ENCODE peak calls at places on chromosomes 7 and 10, in eight cellular contexts. One of them, this sample, is unnamed.

GRCh38 chr7:42137431-42137830 is 99.6 kb downstream of the GLI3 start:
- DNase-seq in stimulated activated CD4-positive, alpha-beta T cell treated with anti-CD3 and anti-CD28 coated beads, Interleukin-4, amount 100 ng/mL, for 24 hours: no peak
- DNase-seq in iPS-NIHi11: no peak
- DNase-seq in activated T-cell treated with anti-CD3 and anti-CD28 coated beads, Interleukin-2, amount 50 U/mL, for 48 hours: no peak
- DNase-seq in testis: no peak
- DNase-seq in RWPE1: no peak
- DNase-seq in activated naive CD8-positive, alpha-beta T cell treated with anti-CD3 and anti-CD28 coated beads for 36 hours: no peak
- DNase-seq in central memory CD4-positive, alpha-beta T cell: no peak
- DNase-seq in this sample: peak; percentile 62

GRCh38 chr10:127776816-127777215 is 39.8 kb downstream of the FOXI2 start:
- DNase-seq in central memory CD4-positive, alpha-beta T cell: no peak
- DNase-seq in iPS-NIHi11: no peak
- DNase-seq in testis: no peak
- DNase-seq in activated T-cell treated with anti-CD3 and anti-CD28 coated beads, Interleukin-2, amount 50 U/mL, for 48 hours: no peak
- DNase-seq in activated naive CD8-positive, alpha-beta T cell treated with anti-CD3 and anti-CD28 coated beads for 36 hours: no peak
- DNase-seq in stimulated activated CD4-positive, alpha-beta T cell treated with anti-CD3 and anti-CD28 coated beads, Interleukin-4, amount 100 ng/mL, for 24 hours: no peak
- DNase-seq in RWPE1: no peak
- DNase-seq in this sample: no peak

GRCh38 chr10:104387130-104387888 is 33.7 kb downstream of the CFAP58 start:
- DNase-seq in iPS-NIHi11: no peak
- DNase-seq in central memory CD4-positive, alpha-beta T cell: no peak
- DNase-seq in testis: no peak
- DNase-seq in activated T-cell treated with anti-CD3 and anti-CD28 coated beads, Interleukin-2, amount 50 U/mL, for 48 hours: no peak
- DNase-seq in RWPE1: no peak
- DNase-seq in stimulated activated CD4-positive, alpha-beta T cell treated with anti-CD3 and anti-CD28 coated beads, Interleukin-4, amount 100 ng/mL, for 24 hours: no peak
- DNase-seq in activated naive CD8-positive, alpha-beta T cell treated with anti-CD3 and anti-CD28 coated beads for 36 hours: no peak
- DNase-seq in this sample: no peak

GRCh38 chr7:22356855-22357310 is at the start of gene RAPGEF5:
- DNase-seq in testis: peak; percentile 62
- DNase-seq in stimulated activated CD4-positive, alpha-beta T cell treated with anti-CD3 and anti-CD28 coated beads, Interleukin-4, amount 100 ng/mL, for 24 hours: no peak
- DNase-seq in activated T-cell treated with anti-CD3 and anti-CD28 coated beads, Interleukin-2, amount 50 U/mL, for 48 hours: no peak
- DNase-seq in activated naive CD8-positive, alpha-beta T cell treated with anti-CD3 and anti-CD28 coated beads for 36 hours: peak; percentile 18
- DNase-seq in iPS-NIHi11: peak; percentile 88
- DNase-seq in central memory CD4-positive, alpha-beta T cell: no peak
- DNase-seq in RWPE1: peak; percentile 89
- DNase-seq in this sample: no peak

GRCh38 chr7:151757274-151757673 is 119.6 kb downstream of the PRKAG2 start:
- DNase-seq in testis: no peak
- DNase-seq in stimulated activated CD4-positive, alpha-beta T cell treated with anti-CD3 and anti-CD28 coated beads, Interleukin-4, amount 100 ng/mL, for 24 hours: no peak
- DNase-seq in RWPE1: no peak
- DNase-seq in iPS-NIHi11: no peak
- DNase-seq in activated T-cell treated with anti-CD3 and anti-CD28 coated beads, Interleukin-2, amount 50 U/mL, for 48 hours: no peak
- DNase-seq in central memory CD4-positive, alpha-beta T cell: no peak
- DNase-seq in activated naive CD8-positive, alpha-beta T cell treated with anti-CD3 and anti-CD28 coated beads for 36 hours: no peak
- DNase-seq in this sample: no peak

GRCh38 chr7:120735791-120736190 is 122.2 kb downstream of the TSPAN12 start:
- DNase-seq in central memory CD4-positive, alpha-beta T cell: no peak
- DNase-seq in RWPE1: no peak
- DNase-seq in testis: no peak
- DNase-seq in activated T-cell treated with anti-CD3 and anti-CD28 coated beads, Interleukin-2, amount 50 U/mL, for 48 hours: no peak
- DNase-seq in activated naive CD8-positive, alpha-beta T cell treated with anti-CD3 and anti-CD28 coated beads for 36 hours: no peak
- DNase-seq in iPS-NIHi11: no peak
- DNase-seq in stimulated activated CD4-positive, alpha-beta T cell treated with anti-CD3 and anti-CD28 coated beads, Interleukin-4, amount 100 ng/mL, for 24 hours: no peak
- DNase-seq in this sample: no peak

GRCh38 chr7:42978496-42978895 is 46.3 kb downstream of the MRPL32 start:
- DNase-seq in stimulated activated CD4-positive, alpha-beta T cell treated with anti-CD3 and anti-CD28 coated beads, Interleukin-4, amount 100 ng/mL, for 24 hours: no peak
- DNase-seq in testis: no peak
- DNase-seq in activated T-cell treated with anti-CD3 and anti-CD28 coated beads, Interleukin-2, amount 50 U/mL, for 48 hours: no peak
- DNase-seq in iPS-NIHi11: no peak
- DNase-seq in RWPE1: no peak
- DNase-seq in central memory CD4-positive, alpha-beta T cell: no peak
- DNase-seq in activated naive CD8-positive, alpha-beta T cell treated with anti-CD3 and anti-CD28 coated beads for 36 hours: no peak
- DNase-seq in this sample: no peak

GRCh38 chr10:80537086-80537704 is 507 bp upstream of the SH2D4B start:
- DNase-seq in activated naive CD8-positive, alpha-beta T cell treated with anti-CD3 and anti-CD28 coated beads for 36 hours: no peak
- DNase-seq in stimulated activated CD4-positive, alpha-beta T cell treated with anti-CD3 and anti-CD28 coated beads, Interleukin-4, amount 100 ng/mL, for 24 hours: no peak
- DNase-seq in testis: no peak
- DNase-seq in iPS-NIHi11: no peak
- DNase-seq in RWPE1: no peak
- DNase-seq in activated T-cell treated with anti-CD3 and anti-CD28 coated beads, Interleukin-2, amount 50 U/mL, for 48 hours: peak; percentile 16
- DNase-seq in central memory CD4-positive, alpha-beta T cell: no peak
- DNase-seq in this sample: peak; percentile 49

GRCh38 chr10:101644002-101644401 is 51.0 kb downstream of the FBXW4 start:
- DNase-seq in activated T-cell treated with anti-CD3 and anti-CD28 coated beads, Interleukin-2, amount 50 U/mL, for 48 hours: no peak
- DNase-seq in iPS-NIHi11: peak; percentile 80
- DNase-seq in stimulated activated CD4-positive, alpha-beta T cell treated with anti-CD3 and anti-CD28 coated beads, Interleukin-4, amount 100 ng/mL, for 24 hours: no peak
- DNase-seq in RWPE1: no peak
- DNase-seq in testis: no peak
- DNase-seq in activated naive CD8-positive, alpha-beta T cell treated with anti-CD3 and anti-CD28 coated beads for 36 hours: no peak
- DNase-seq in central memory CD4-positive, alpha-beta T cell: no peak
- DNase-seq in this sample: peak; percentile 78

GRCh38 chr7:47326220-47326619 is 255.7 kb downstream of the TNS3 start:
- DNase-seq in activated T-cell treated with anti-CD3 and anti-CD28 coated beads, Interleukin-2, amount 50 U/mL, for 48 hours: no peak
- DNase-seq in testis: no peak
- DNase-seq in central memory CD4-positive, alpha-beta T cell: no peak
- DNase-seq in iPS-NIHi11: no peak
- DNase-seq in activated naive CD8-positive, alpha-beta T cell treated with anti-CD3 and anti-CD28 coated beads for 36 hours: no peak
- DNase-seq in stimulated activated CD4-positive, alpha-beta T cell treated with anti-CD3 and anti-CD28 coated beads, Interleukin-4, amount 100 ng/mL, for 24 hours: no peak
- DNase-seq in RWPE1: peak; percentile 34
- DNase-seq in this sample: no peak

GRCh38 chr7:137741443-137741842 is 105.3 kb downstream of the DGKI start:
- DNase-seq in central memory CD4-positive, alpha-beta T cell: no peak
- DNase-seq in testis: no peak
- DNase-seq in RWPE1: no peak
- DNase-seq in stimulated activated CD4-positive, alpha-beta T cell treated with anti-CD3 and anti-CD28 coated beads, Interleukin-4, amount 100 ng/mL, for 24 hours: no peak
- DNase-seq in activated T-cell treated with anti-CD3 and anti-CD28 coated beads, Interleukin-2, amount 50 U/mL, for 48 hours: no peak
- DNase-seq in iPS-NIHi11: no peak
- DNase-seq in activated naive CD8-positive, alpha-beta T cell treated with anti-CD3 and anti-CD28 coated beads for 36 hours: no peak
- DNase-seq in this sample: no peak

GRCh38 chr7:25059576-25059975 is 65.5 kb downstream of the CYCS start:
- DNase-seq in testis: no peak
- DNase-seq in activated naive CD8-positive, alpha-beta T cell treated with anti-CD3 and anti-CD28 coated beads for 36 hours: no peak
- DNase-seq in central memory CD4-positive, alpha-beta T cell: no peak
- DNase-seq in stimulated activated CD4-positive, alpha-beta T cell treated with anti-CD3 and anti-CD28 coated beads, Interleukin-4, amount 100 ng/mL, for 24 hours: no peak
- DNase-seq in iPS-NIHi11: no peak
- DNase-seq in activated T-cell treated with anti-CD3 and anti-CD28 coated beads, Interleukin-2, amount 50 U/mL, for 48 hours: no peak
- DNase-seq in RWPE1: no peak
- DNase-seq in this sample: peak; percentile 44

GRCh38 chr7:36360244-36360643 is 29.4 kb upstream of the ANLN start:
- DNase-seq in activated T-cell treated with anti-CD3 and anti-CD28 coated beads, Interleukin-2, amount 50 U/mL, for 48 hours: no peak
- DNase-seq in central memory CD4-positive, alpha-beta T cell: no peak
- DNase-seq in testis: no peak
- DNase-seq in activated naive CD8-positive, alpha-beta T cell treated with anti-CD3 and anti-CD28 coated beads for 36 hours: no peak
- DNase-seq in iPS-NIHi11: peak; percentile 24
- DNase-seq in stimulated activated CD4-positive, alpha-beta T cell treated with anti-CD3 and anti-CD28 coated beads, Interleukin-4, amount 100 ng/mL, for 24 hours: no peak
- DNase-seq in RWPE1: no peak
- DNase-seq in this sample: peak; percentile 9

GRCh38 chr10:12504628-12505027 is 155.3 kb downstream of the CAMK1D start:
- DNase-seq in activated T-cell treated with anti-CD3 and anti-CD28 coated beads, Interleukin-2, amount 50 U/mL, for 48 hours: no peak
- DNase-seq in stimulated activated CD4-positive, alpha-beta T cell treated with anti-CD3 and anti-CD28 coated beads, Interleukin-4, amount 100 ng/mL, for 24 hours: no peak
- DNase-seq in RWPE1: no peak
- DNase-seq in activated naive CD8-positive, alpha-beta T cell treated with anti-CD3 and anti-CD28 coated beads for 36 hours: no peak
- DNase-seq in iPS-NIHi11: no peak
- DNase-seq in central memory CD4-positive, alpha-beta T cell: no peak
- DNase-seq in testis: no peak
- DNase-seq in this sample: no peak

GRCh38 chr7:149599636-149600206 is 102.1 kb upstream of the ZNF746 start:
- DNase-seq in stimulated activated CD4-positive, alpha-beta T cell treated with anti-CD3 and anti-CD28 coated beads, Interleukin-4, amount 100 ng/mL, for 24 hours: no peak
- DNase-seq in activated naive CD8-positive, alpha-beta T cell treated with anti-CD3 and anti-CD28 coated beads for 36 hours: no peak
- DNase-seq in activated T-cell treated with anti-CD3 and anti-CD28 coated beads, Interleukin-2, amount 50 U/mL, for 48 hours: no peak
- DNase-seq in central memory CD4-positive, alpha-beta T cell: peak; percentile 43
- DNase-seq in iPS-NIHi11: no peak
- DNase-seq in testis: no peak
- DNase-seq in RWPE1: no peak
- DNase-seq in this sample: no peak

GRCh38 chr7:131225619-131226101 is 102.0 kb upstream of the MKLN1 start:
- DNase-seq in activated naive CD8-positive, alpha-beta T cell treated with anti-CD3 and anti-CD28 coated beads for 36 hours: no peak
- DNase-seq in iPS-NIHi11: peak; percentile 36
- DNase-seq in RWPE1: peak; percentile 13
- DNase-seq in stimulated activated CD4-positive, alpha-beta T cell treated with anti-CD3 and anti-CD28 coated beads, Interleukin-4, amount 100 ng/mL, for 24 hours: no peak
- DNase-seq in central memory CD4-positive, alpha-beta T cell: no peak
- DNase-seq in activated T-cell treated with anti-CD3 and anti-CD28 coated beads, Interleukin-2, amount 50 U/mL, for 48 hours: no peak
- DNase-seq in testis: peak; percentile 52
- DNase-seq in this sample: no peak

GRCh38 chr7:44637788-44638594 is 31.6 kb downstream of the OGDH start:
- DNase-seq in activated T-cell treated with anti-CD3 and anti-CD28 coated beads, Interleukin-2, amount 50 U/mL, for 48 hours: peak; percentile 73
- DNase-seq in activated naive CD8-positive, alpha-beta T cell treated with anti-CD3 and anti-CD28 coated beads for 36 hours: peak; percentile 79
- DNase-seq in iPS-NIHi11: no peak
- DNase-seq in testis: no peak
- DNase-seq in RWPE1: peak; percentile 82
- DNase-seq in stimulated activated CD4-positive, alpha-beta T cell treated with anti-CD3 and anti-CD28 coated beads, Interleukin-4, amount 100 ng/mL, for 24 hours: peak; percentile 83
- DNase-seq in central memory CD4-positive, alpha-beta T cell: peak; percentile 88
- DNase-seq in this sample: no peak

GRCh38 chr10:47369251-47369894 is 14.7 kb downstream of the ZNF488 start:
- DNase-seq in RWPE1: no peak
- DNase-seq in activated naive CD8-positive, alpha-beta T cell treated with anti-CD3 and anti-CD28 coated beads for 36 hours: no peak
- DNase-seq in activated T-cell treated with anti-CD3 and anti-CD28 coated beads, Interleukin-2, amount 50 U/mL, for 48 hours: no peak
- DNase-seq in central memory CD4-positive, alpha-beta T cell: no peak
- DNase-seq in testis: peak; percentile 7
- DNase-seq in stimulated activated CD4-positive, alpha-beta T cell treated with anti-CD3 and anti-CD28 coated beads, Interleukin-4, amount 100 ng/mL, for 24 hours: no peak
- DNase-seq in iPS-NIHi11: no peak
- DNase-seq in this sample: no peak

GRCh38 chr7:50492770-50493519 is 42.8 kb upstream of the FIGNL1 start:
- DNase-seq in RWPE1: no peak
- DNase-seq in activated T-cell treated with anti-CD3 and anti-CD28 coated beads, Interleukin-2, amount 50 U/mL, for 48 hours: no peak
- DNase-seq in testis: no peak
- DNase-seq in central memory CD4-positive, alpha-beta T cell: no peak
- DNase-seq in stimulated activated CD4-positive, alpha-beta T cell treated with anti-CD3 and anti-CD28 coated beads, Interleukin-4, amount 100 ng/mL, for 24 hours: no peak
- DNase-seq in activated naive CD8-positive, alpha-beta T cell treated with anti-CD3 and anti-CD28 coated beads for 36 hours: no peak
- DNase-seq in iPS-NIHi11: no peak
- DNase-seq in this sample: peak; percentile 53

GRCh38 chr10:77289790-77290189 is 347.8 kb downstream of the KCNMA1 start:
- DNase-seq in RWPE1: no peak
- DNase-seq in activated naive CD8-positive, alpha-beta T cell treated with anti-CD3 and anti-CD28 coated beads for 36 hours: no peak
- DNase-seq in central memory CD4-positive, alpha-beta T cell: no peak
- DNase-seq in activated T-cell treated with anti-CD3 and anti-CD28 coated beads, Interleukin-2, amount 50 U/mL, for 48 hours: no peak
- DNase-seq in iPS-NIHi11: no peak
- DNase-seq in testis: no peak
- DNase-seq in stimulated activated CD4-positive, alpha-beta T cell treated with anti-CD3 and anti-CD28 coated beads, Interleukin-4, amount 100 ng/mL, for 24 hours: no peak
- DNase-seq in this sample: no peak